ENCODE peak calls at places on chromosome 16, in five cellular contexts. F is mammary epithelial cell, W is endothelial cell of umbilical vein, S is left ventricle myocardium inferior, D is neuronal stem cell. E is an unnamed sample.

GRCh38 chr16:80622007-80622406 is 81.2 kb downstream of the DYNLRB2 start:
- DNase-seq in S (no peak), F (no peak), D (no peak), W (no peak), E (no peak)

GRCh38 chr16:81568749-81569087 is 124.1 kb downstream of the CMIP start:
- DNase-seq in W (no peak), F (no peak), S (no peak), D (no peak), E (no peak)

GRCh38 chr16:47851026-47851610 is 304.7 kb downstream of the ABCC12 start:
- DNase-seq in S (no peak), W (no peak), D (no peak), F (peak), E (no peak)

GRCh38 chr16:84553873-84554399 is 49.5 kb upstream of the MEAK7 start:
- DNase-seq in D (no peak), S (no peak), F (no peak), W (no peak), E (no peak)

GRCh38 chr16:80932725-80933124 is 74.0 kb downstream of the CMC2 start:
- DNase-seq in S (peak), F (peak), W (peak), D (no peak), E (peak)

GRCh38 chr16:82671743-82672142 is 45.0 kb downstream of the CDH13 start:
- DNase-seq in W (no peak), F (no peak), D (no peak), S (no peak), E (no peak)

GRCh38 chr16:287298-287811 is 4.4 kb downstream of the PDIA2 start:
- DNase-seq in F (no peak), W (no peak), D (no peak), S (no peak), E (no peak)

GRCh38 chr16:450800-451512 is 25.5 kb downstream of the RAB11FIP3 start:
- DNase-seq in D (no peak), F (no peak), W (no peak), S (no peak), E (no peak)

GRCh38 chr16:47320546-47321315 is 140.1 kb downstream of the ITFG1 start:
- DNase-seq in W (no peak), S (no peak), D (no peak), F (peak), E (no peak)

GRCh38 chr16:56241596-56241995 is 50.3 kb downstream of the GNAO1 start:
- DNase-seq in F (peak), S (no peak), D (no peak), W (no peak), E (no peak)

GRCh38 chr16:27599606-27600005 is 49.7 kb downstream of the KATNIP start:
- DNase-seq in S (no peak), F (no peak), W (no peak), D (no peak), E (no peak)

GRCh38 chr16:85398688-85399582 is 214.2 kb upstream of the GSE1 start:
- DNase-seq in S (peak), D (no peak), W (no peak), F (no peak), E (no peak)

GRCh38 chr16:11131706-11132105 is 124.3 kb downstream of the SOCS1 start:
- DNase-seq in D (no peak), W (no peak), F (no peak), S (peak), E (no peak)

GRCh38 chr16:11133344-11133921 is 122.6 kb downstream of the SOCS1 start:
- DNase-seq in D (no peak), S (peak), F (peak), W (peak), E (peak)

GRCh38 chr16:11129378-11129781 is 126.6 kb downstream of the SOCS1 start:
- DNase-seq in F (no peak), S (no peak), W (no peak), D (no peak), E (no peak)

GRCh38 chr16:11128211-11129123 is 127.5 kb downstream of the SOCS1 start:
- DNase-seq in S (peak), F (no peak), D (no peak), W (no peak), E (no peak)

GRCh38 chr16:11130978-11131665 is 124.9 kb downstream of the SOCS1 start:
- DNase-seq in S (no peak), D (no peak), W (no peak), F (no peak), E (no peak)
- H3K27ac ChIP-seq in S (peak), D (no peak), W (no peak), F (no peak), E (peak)

GRCh38 chr16:8848231-8848938 is 20.4 kb downstream of the CARHSP1 start:
- DNase-seq in D (no peak), F (no peak), S (no peak), W (no peak), E (no peak)
- H3K27ac ChIP-seq in D (no peak), F (no peak), S (peak), W (peak), E (no peak)

GRCh38 chr16:4510747-4511426 is 27.7 kb downstream of the CDIP1 start:
- DNase-seq in D (no peak), S (no peak), F (no peak), W (no peak), E (no peak)

GRCh38 chr16:4507588-4508345 is 30.8 kb downstream of the CDIP1 start:
- DNase-seq in F (no peak), D (no peak), W (no peak), S (no peak), E (no peak)

GRCh38 chr16:4510131-4510530 is 28.4 kb downstream of the CDIP1 start:
- DNase-seq in S (no peak), W (no peak), F (no peak), D (no peak), E (no peak)

GRCh38 chr16:4508806-4509205 is 29.8 kb downstream of the CDIP1 start:
- DNase-seq in F (no peak), D (no peak), W (no peak), S (no peak), E (no peak)

GRCh38 chr16:4509420-4509819 is 29.2 kb downstream of the CDIP1 start:
- DNase-seq in D (no peak), F (no peak), W (no peak), S (no peak), E (no peak)
- H3K27ac ChIP-seq in D (no peak), F (no peak), W (no peak), S (no peak), E (no peak)

DNA sequence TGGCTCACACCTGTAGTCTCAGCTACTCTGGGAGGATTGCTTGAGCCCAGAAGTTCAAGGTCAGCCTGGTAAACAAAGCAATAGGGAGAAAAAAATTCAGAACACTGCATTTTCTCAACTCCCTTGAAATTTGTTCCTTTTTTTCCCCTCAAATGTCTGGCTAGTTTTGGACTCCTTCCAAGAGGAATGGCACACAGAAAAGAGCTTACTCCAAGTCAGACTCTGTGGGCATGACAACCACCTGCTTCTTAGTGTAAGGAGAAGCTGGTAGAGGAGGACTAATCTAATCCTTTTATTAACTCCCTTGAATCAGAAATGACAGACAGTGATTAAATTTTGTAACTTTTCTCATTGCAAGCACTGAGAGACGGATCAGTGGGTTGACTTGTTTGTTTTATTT is 27.8 kb upstream of the HYDIN start:
- DNase-seq in W (no peak), F (no peak), D (no peak), S (no peak), E (no peak)
- H3K27ac ChIP-seq in W (no peak), F (no peak), D (no peak), S (no peak), E (no peak)

GRCh38 chr16:1723450-1724147 is 17.6 kb downstream of the MAPK8IP3 start:
- DNase-seq in F (peak), D (no peak), S (no peak), W (peak), E (no peak)
- H3K27ac ChIP-seq in F (no peak), D (no peak), S (peak), W (no peak), E (peak)

E was measured in right atrium auricular region.